ENCODE peak calls at places on chromosomes 16 and 17, in six cellular contexts. One of them, this sample, is unnamed. For H3K4me1, the result is how much of the 10 kb centered on the place peaks cover.

GRCh38 chr16:14309906-14310305 is 238.8 kb downstream of the MRTFB start:
- DNase-seq in PC-3: peak
- DNase-seq in HCT116: no peak
- DNase-seq in SK-N-SH: no peak
- DNase-seq in neural progenitor cell: no peak
- DNase-seq in GM23248: peak
- DNase-seq in this sample: no peak

GRCh38 chr16:66036775-66037715 is 329.4 kb upstream of the CDH5 start:
- DNase-seq in PC-3: no peak
- DNase-seq in HCT116: no peak
- DNase-seq in SK-N-SH: no peak
- DNase-seq in neural progenitor cell: no peak
- DNase-seq in GM23248: peak
- DNase-seq in this sample: no peak

GRCh38 chr16:53626816-53627215 is 76.8 kb downstream of the RPGRIP1L start:
- DNase-seq in PC-3: no peak
- DNase-seq in HCT116: no peak
- DNase-seq in SK-N-SH: no peak
- DNase-seq in neural progenitor cell: no peak
- DNase-seq in GM23248: no peak
- DNase-seq in this sample: no peak

GRCh38 chr17:15999974-16000827 is 577 bp downstream of the TTC19 start:
- DNase-seq in PC-3: peak
- DNase-seq in HCT116: no peak
- DNase-seq in SK-N-SH: no peak
- DNase-seq in neural progenitor cell: peak
- DNase-seq in GM23248: peak
- DNase-seq in this sample: no peak

GRCh38 chr16:68116256-68116853 is 31.2 kb downstream of the NFATC3 start:
- DNase-seq in PC-3: peak
- DNase-seq in HCT116: no peak
- DNase-seq in SK-N-SH: no peak
- DNase-seq in neural progenitor cell: no peak
- DNase-seq in GM23248: peak
- DNase-seq in this sample: peak

GRCh38 chr17:83136156-83136555 is 56.7 kb downstream of the METRNL start:
- DNase-seq in PC-3: no peak
- DNase-seq in HCT116: no peak
- DNase-seq in SK-N-SH: no peak
- DNase-seq in neural progenitor cell: no peak
- DNase-seq in GM23248: no peak
- DNase-seq in this sample: no peak

GRCh38 chr16:23959069-23959800 is 123.5 kb downstream of the PRKCB start:
- DNase-seq in PC-3: no peak
- DNase-seq in HCT116: no peak
- DNase-seq in SK-N-SH: no peak
- DNase-seq in neural progenitor cell: no peak
- DNase-seq in GM23248: no peak
- DNase-seq in this sample: no peak

GRCh38 chr17:50192116-50192872 is 9.1 kb downstream of the COL1A1 start:
- DNase-seq in PC-3: no peak
- DNase-seq in HCT116: no peak
- DNase-seq in SK-N-SH: no peak
- DNase-seq in neural progenitor cell: no peak
- DNase-seq in GM23248: peak
- DNase-seq in this sample: no peak

GRCh38 chr17:66398617-66399016 is 96.2 kb downstream of the PRKCA start:
- DNase-seq in PC-3: no peak
- DNase-seq in HCT116: no peak
- DNase-seq in SK-N-SH: peak
- DNase-seq in neural progenitor cell: no peak
- DNase-seq in GM23248: no peak
- DNase-seq in this sample: no peak

GRCh38 chr17:77728022-77728671 is 230.4 kb upstream of the TNRC6C start:
- DNase-seq in PC-3: peak
- DNase-seq in HCT116: peak
- DNase-seq in SK-N-SH: peak
- DNase-seq in neural progenitor cell: no peak
- DNase-seq in GM23248: peak
- DNase-seq in this sample: no peak

GRCh38 chr17:42118545-42118944 is 2.6 kb downstream of the KAT2A start:
- DNase-seq in PC-3: no peak
- DNase-seq in HCT116: peak
- DNase-seq in SK-N-SH: peak
- DNase-seq in neural progenitor cell: peak
- DNase-seq in GM23248: peak
- DNase-seq in this sample: peak

GRCh38 chr16:30870904-30871303 is 23.0 kb downstream of the BCL7C start:
- DNase-seq in PC-3: no peak
- DNase-seq in HCT116: no peak
- DNase-seq in SK-N-SH: no peak
- DNase-seq in neural progenitor cell: no peak
- DNase-seq in GM23248: no peak
- DNase-seq in this sample: no peak

GRCh38 chr17:50346313-50347086 is 574 bp downstream of the XYLT2 start:
- DNase-seq in PC-3: peak
- DNase-seq in HCT116: no peak
- DNase-seq in SK-N-SH: peak
- DNase-seq in neural progenitor cell: peak
- DNase-seq in GM23248: peak
- DNase-seq in this sample: peak

GRCh38 chr17:12959441-12959840 is 58.4 kb downstream of the ELAC2 start:
- DNase-seq in PC-3: peak
- DNase-seq in HCT116: no peak
- DNase-seq in SK-N-SH: no peak
- DNase-seq in neural progenitor cell: no peak
- DNase-seq in GM23248: peak
- DNase-seq in this sample: no peak

GRCh38 chr17:34665803-34666763 is 86.7 kb downstream of the TMEM132E start:
- DNase-seq in PC-3: no peak
- DNase-seq in HCT116: no peak
- DNase-seq in SK-N-SH: peak
- DNase-seq in neural progenitor cell: peak
- DNase-seq in GM23248: no peak
- DNase-seq in this sample: no peak

DNA sequence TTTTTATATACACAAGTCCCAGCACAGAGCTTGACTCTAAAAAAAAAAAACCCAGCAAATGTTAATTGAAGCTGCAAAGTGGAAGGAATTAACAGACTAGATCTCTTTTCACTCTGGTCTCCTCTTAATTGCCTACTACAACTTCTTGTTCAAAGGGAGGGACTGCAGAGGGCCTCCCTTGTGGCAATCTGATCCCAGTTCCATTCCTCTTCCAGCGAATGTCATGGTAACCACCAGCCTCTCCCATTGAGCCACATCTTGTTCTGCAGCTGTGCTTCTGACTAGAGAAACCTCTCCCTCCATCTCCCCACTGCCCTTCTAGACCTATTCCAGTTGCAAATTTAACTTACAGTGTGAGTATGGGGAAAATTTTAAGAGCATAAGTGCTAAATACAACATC is 5.9 kb downstream of the SUPT6H start:
- DNase-seq in PC-3: no peak
- DNase-seq in HCT116: no peak
- DNase-seq in SK-N-SH: no peak
- DNase-seq in neural progenitor cell: no peak
- DNase-seq in GM23248: no peak
- DNase-seq in this sample: no peak
- H3K4me1 ChIP-seq in PC-3: under half
- H3K4me1 ChIP-seq in HCT116: under half
- H3K4me1 ChIP-seq in SK-N-SH: under half
- H3K4me1 ChIP-seq in neural progenitor cell: under half
- H3K4me1 ChIP-seq in GM23248: under half
- H3K4me1 ChIP-seq in this sample: under half

DNA sequence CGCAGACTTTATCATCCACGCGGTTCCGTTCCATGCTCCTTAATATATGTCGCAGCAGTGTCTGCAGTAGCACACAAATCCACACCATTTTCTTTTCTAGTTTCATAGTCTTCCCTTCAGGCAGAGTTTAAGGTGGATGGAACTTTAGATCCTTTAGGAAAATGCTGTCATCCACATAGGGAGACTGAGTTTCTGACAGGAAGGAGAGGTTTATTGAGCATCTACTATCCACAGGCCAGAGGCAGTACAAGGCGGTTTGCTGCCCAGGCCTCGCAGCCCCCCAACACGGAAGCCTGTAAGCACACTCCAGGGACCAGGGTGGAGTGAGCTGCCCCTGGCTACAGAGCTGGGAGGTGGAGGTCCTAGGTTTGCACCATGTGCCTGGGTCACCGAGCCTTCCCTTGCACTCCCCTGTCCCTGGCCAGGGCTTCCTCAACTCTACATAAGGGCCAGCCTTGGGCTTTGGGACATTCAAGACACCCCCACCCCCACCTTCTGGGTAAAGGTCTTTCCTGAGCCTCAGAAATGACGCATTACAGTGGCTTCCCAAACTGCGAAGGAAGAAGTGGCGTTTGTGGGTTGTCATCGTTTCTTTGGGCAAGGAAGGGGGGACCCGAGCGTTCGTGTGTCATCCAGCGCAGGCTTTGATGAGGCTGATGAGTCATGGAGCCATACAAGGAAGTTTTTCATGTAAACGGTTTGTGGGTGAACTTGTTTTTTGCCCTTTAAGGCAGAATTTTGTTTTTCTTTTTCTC is 146.5 kb upstream of the PLCG2 start:
- DNase-seq in PC-3: peak
- DNase-seq in HCT116: peak
- DNase-seq in SK-N-SH: no peak
- DNase-seq in neural progenitor cell: no peak
- DNase-seq in GM23248: peak
- DNase-seq in this sample: no peak
- TF ChIP-seq EZH2phosphoT487 in PC-3: no peak
- TF ChIP-seq EZH2phosphoT487 in HCT116: no peak
- TF ChIP-seq EZH2phosphoT487 in SK-N-SH: no peak
- TF ChIP-seq EZH2phosphoT487 in neural progenitor cell: no peak
- TF ChIP-seq EZH2phosphoT487 in GM23248: no peak
- TF ChIP-seq EZH2phosphoT487 in this sample: no peak

GRCh38 chr17:57750930-57751329 is 5.8 kb upstream of the CCDC182 start:
- DNase-seq in PC-3: no peak
- DNase-seq in HCT116: no peak
- DNase-seq in SK-N-SH: no peak
- DNase-seq in neural progenitor cell: no peak
- DNase-seq in GM23248: no peak
- DNase-seq in this sample: no peak
- H3K9ac ChIP-seq in PC-3: no peak
- H3K9ac ChIP-seq in HCT116: no peak
- H3K9ac ChIP-seq in SK-N-SH: no peak
- H3K9ac ChIP-seq in neural progenitor cell: no peak
- H3K9ac ChIP-seq in GM23248: no peak
- H3K9ac ChIP-seq in this sample: no peak

DNA sequence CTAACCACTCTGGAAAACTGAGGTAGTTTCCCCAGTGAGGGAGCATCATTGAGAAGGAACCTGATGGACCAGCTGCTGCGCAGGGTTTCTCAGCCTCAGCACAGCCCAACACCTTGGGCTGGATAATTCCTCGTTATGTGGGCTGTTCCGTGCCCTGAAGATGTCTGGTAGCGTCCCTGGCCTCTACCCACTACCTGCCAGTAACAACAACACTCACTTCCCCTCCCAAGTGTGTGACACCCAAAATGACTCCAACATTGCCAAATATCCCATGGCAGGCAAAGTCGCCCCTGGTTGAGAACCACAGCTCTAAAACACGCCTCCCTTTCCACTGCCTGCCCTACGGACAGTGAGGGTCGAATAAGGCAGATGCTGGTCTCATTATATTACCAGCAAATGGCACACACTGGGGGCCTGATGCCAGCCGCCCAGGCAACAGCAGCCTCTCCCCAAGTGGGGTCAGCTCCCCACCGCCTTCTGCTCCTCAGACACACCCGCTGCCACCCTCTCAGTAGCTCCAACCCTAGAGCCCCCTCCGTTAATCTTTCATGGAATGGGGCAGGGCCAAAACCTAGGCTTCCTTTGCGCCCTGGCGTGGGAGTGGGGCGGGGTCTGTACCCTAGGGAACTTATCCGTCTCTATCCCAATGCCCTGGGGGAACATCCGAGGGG is 1.0 kb downstream of the RHBDF2 start:
- DNase-seq in PC-3: peak
- DNase-seq in HCT116: no peak
- DNase-seq in SK-N-SH: no peak
- DNase-seq in neural progenitor cell: peak
- DNase-seq in GM23248: no peak
- DNase-seq in this sample: no peak
- H3K4me1 ChIP-seq in PC-3: under half
- H3K4me1 ChIP-seq in HCT116: under half
- H3K4me1 ChIP-seq in SK-N-SH: under half
- H3K4me1 ChIP-seq in neural progenitor cell: under half
- H3K4me1 ChIP-seq in GM23248: under half
- H3K4me1 ChIP-seq in this sample: under half

GRCh38 chr17:1498233-1498632 is 5.7 kb upstream of the MYO1C start:
- DNase-seq in PC-3: no peak
- DNase-seq in HCT116: no peak
- DNase-seq in SK-N-SH: no peak
- DNase-seq in neural progenitor cell: no peak
- DNase-seq in GM23248: no peak
- DNase-seq in this sample: no peak
- TF ChIP-seq EZH2phosphoT487 in PC-3: no peak
- TF ChIP-seq EZH2phosphoT487 in HCT116: no peak
- TF ChIP-seq EZH2phosphoT487 in SK-N-SH: no peak
- TF ChIP-seq EZH2phosphoT487 in neural progenitor cell: no peak
- TF ChIP-seq EZH2phosphoT487 in GM23248: no peak
- TF ChIP-seq EZH2phosphoT487 in this sample: no peak

This sample was measured in MM.1S.